ENCODE peak calls at places on chromosomes 4 and X, in five cellular contexts. K, G, H, W and Y are unnamed samples.

GRCh38 chrX:153576239-153576870 is 22.6 kb downstream of the CCNQ start:
- DNase-seq in K (no peak), G (no peak), H (no peak), W (no peak), Y (no peak)

GRCh38 chr4:177107288-177107901 is 202.3 kb upstream of the NEIL3 start:
- DNase-seq in K (no peak), G (no peak), H (no peak), W (peak; percentile 60), Y (no peak)

GRCh38 chr4:105399535-105400161 is 74.2 kb downstream of the PPA2 start:
- DNase-seq in K (no peak), G (no peak), H (peak; percentile 91), W (peak; percentile 91), Y (no peak)

GRCh38 chr4:113382704-113383103 is 333.3 kb downstream of the ANK2 start:
- DNase-seq in K (no peak), G (no peak), H (no peak), W (no peak), Y (no peak)

GRCh38 chr4:85496933-85497332 is 22.0 kb downstream of the ARHGAP24 start:
- DNase-seq in K (no peak), G (no peak), H (peak; percentile 91), W (peak; percentile 70), Y (no peak)

GRCh38 chr4:100391913-100392312 is 125.9 kb downstream of the EMCN start:
- DNase-seq in K (no peak), G (no peak), H (peak; percentile 50), W (peak; percentile 67), Y (no peak)

GRCh38 chr4:89486042-89486441 is 178.4 kb upstream of the GPRIN3 start:
- DNase-seq in K (no peak), G (no peak), H (peak; percentile 41), W (peak; percentile 70), Y (no peak)

GRCh38 chrX:45621356-45622041 is 420.8 kb upstream of the DIPK2B start:
- DNase-seq in K (no peak), G (peak; percentile 0), H (peak; percentile 90), W (peak; percentile 84), Y (no peak)

GRCh38 chrX:39133971-39134370 is 332.7 kb downstream of the MID1IP1 start:
- DNase-seq in K (peak; percentile 4), G (peak; percentile 4), H (no peak), W (no peak), Y (no peak)

GRCh38 chr4:48139688-48140087 is 5.6 kb upstream of the TXK start:
- DNase-seq in K (no peak), G (no peak), H (peak; percentile 50), W (no peak), Y (no peak)

GRCh38 chr4:143386812-143387211 is 50.1 kb downstream of the GAB1 start:
- DNase-seq in K (no peak), G (no peak), H (no peak), W (no peak), Y (no peak)

GRCh38 chr4:84529169-84529751 is 30.2 kb upstream of the NKX6-1 start:
- DNase-seq in K (no peak), G (no peak), H (peak; percentile 53), W (peak; percentile 43), Y (no peak)

GRCh38 chr4:151174784-151175183 is 75.4 kb downstream of the RPS3A start:
- DNase-seq in K (no peak), G (no peak), H (no peak), W (no peak), Y (no peak)

GRCh38 chr4:4810365-4810764 is 49.1 kb upstream of the MSX1 start:
- DNase-seq in K (no peak), G (no peak), H (no peak), W (no peak), Y (no peak)

GRCh38 chr4:90845777-90846176 is 718.6 kb downstream of the CCSER1 start:
- DNase-seq in K (no peak), G (no peak), H (no peak), W (peak; percentile 37), Y (no peak)

GRCh38 chr4:24753519-24753918 is 41.9 kb upstream of the SOD3 start:
- DNase-seq in K (no peak), G (no peak), H (peak; percentile 93), W (peak; percentile 52), Y (no peak)

GRCh38 chrX:34879361-34879760 is 63.2 kb upstream of the FAM47B start:
- DNase-seq in K (no peak), G (no peak), H (no peak), W (no peak), Y (no peak)

GRCh38 chr4:1305781-1306455 is 16.2 kb downstream of the MAEA start:
- DNase-seq in K (peak; percentile 28), G (peak; percentile 41), H (no peak), W (no peak), Y (no peak)

GRCh38 chr4:184114431-184114830 is 103.2 kb downstream of the ENPP6 start:
- DNase-seq in K (no peak), G (no peak), H (no peak), W (no peak), Y (no peak)

GRCh38 chr4:118762146-118762545 is 73.8 kb downstream of the SEC24D start:
- DNase-seq in K (no peak), G (no peak), H (no peak), W (no peak), Y (no peak)

GRCh38 chrX:53716328-53717088 is 30.0 kb upstream of the HUWE1 start:
- DNase-seq in K (no peak), G (peak; percentile 44), H (peak; percentile 45), W (peak; percentile 48), Y (no peak)

GRCh38 chr4:181820518-181820917 is 422.7 kb upstream of the TENM3 start:
- DNase-seq in K (no peak), G (no peak), H (no peak), W (no peak), Y (no peak)

GRCh38 chrX:15549189-15550012 is 48.8 kb downstream of the BMX start:
- DNase-seq in K (no peak), G (no peak), H (no peak), W (no peak), Y (no peak)

GRCh38 chr4:141802324-141802723 is 165.9 kb downstream of the IL15 start:
- DNase-seq in K (no peak), G (no peak), H (peak; percentile 44), W (peak; percentile 55), Y (no peak)

GRCh38 chr4:75497133-75497532 is 17.1 kb downstream of the RCHY1 start:
- DNase-seq in K (no peak), G (no peak), H (peak; percentile 45), W (peak; percentile 54), Y (no peak)

GRCh38 chrX:11908371-11908770 is 150.3 kb downstream of the MSL3 start:
- DNase-seq in K (no peak), G (peak; percentile 18), H (peak; percentile 52), W (peak; percentile 45), Y (no peak)

GRCh38 chr4:124948976-124949597 is 236.6 kb upstream of the ANKRD50 start:
- DNase-seq in K (no peak), G (no peak), H (peak; percentile 49), W (peak; percentile 91), Y (no peak)

GRCh38 chrX:124190440-124190839 is 142.0 kb upstream of the TEX13D start:
- DNase-seq in K (no peak), G (no peak), H (no peak), W (no peak), Y (no peak)

GRCh38 chrX:144616317-144616716 is 631.0 kb upstream of the SPANXN1 start:
- DNase-seq in K (no peak), G (no peak), H (no peak), W (peak; percentile 32), Y (no peak)

GRCh38 chr4:19030536-19030935 is 1009.0 kb upstream of the LCORL start:
- DNase-seq in K (no peak), G (no peak), H (no peak), W (no peak), Y (no peak)

GRCh38 chrX:83759872-83760271 is 101.1 kb upstream of the CYLC1 start:
- DNase-seq in K (no peak), G (no peak), H (peak; percentile 3), W (peak; percentile 8), Y (no peak)

GRCh38 chr4:6282247-6282646 is 12.6 kb downstream of the WFS1 start:
- DNase-seq in K (no peak), G (no peak), H (no peak), W (peak; percentile 14), Y (no peak)

GRCh38 chr4:180898305-180898704 is 1344.9 kb upstream of the TENM3 start:
- DNase-seq in K (no peak), G (no peak), H (no peak), W (no peak), Y (no peak)

GRCh38 chr4:112038861-112039260 is 106.4 kb upstream of the FAM241A start:
- DNase-seq in K (no peak), G (no peak), H (peak; percentile 66), W (peak; percentile 53), Y (no peak)